ENCODE peak calls at places on chromosome 11, in six cellular contexts. Q, K, W, S, J and N are unnamed samples. For H3K4me1, the result is how much of the 10 kb centered on the place peaks cover.

GRCh38 chr11:57640068-57640800 is 9.5 kb downstream of the YPEL4 start:
- DNase-seq in Q (no peak), K (no peak), W (no peak), S (no peak), J (no peak), N (no peak)

GRCh38 chr11:133531450-133531849 is 851 bp downstream of the OPCML start:
- DNase-seq in Q (no peak), K (no peak), W (no peak), S (no peak), J (no peak), N (no peak)

GRCh38 chr11:68418671-68419070 is 41.9 kb upstream of the PPP6R3 start:
- DNase-seq in Q (no peak), K (no peak), W (no peak), S (no peak), J (no peak), N (no peak)

GRCh38 chr11:61784506-61784805 is 7.9 kb downstream of the TMEM258 start:
- DNase-seq in Q (no peak), K (no peak), W (no peak), S (no peak), J (no peak), N (no peak)

GRCh38 chr11:82631722-82632630 is 101.7 kb downstream of the FAM181B start:
- DNase-seq in Q (no peak), K (no peak), W (no peak), S (peak), J (no peak), N (no peak)

GRCh38 chr11:71425851-71426250 is 22.3 kb downstream of the DHCR7 start:
- DNase-seq in Q (no peak), K (no peak), W (no peak), S (no peak), J (no peak), N (no peak)

GRCh38 chr11:70281114-70281729 is 10.7 kb downstream of the PPFIA1 start:
- DNase-seq in Q (no peak), K (no peak), W (no peak), S (no peak), J (no peak), N (no peak)

GRCh38 chr11:64268687-64269379 is 15.6 kb downstream of the BAD start:
- DNase-seq in Q (no peak), K (no peak), W (peak), S (no peak), J (peak), N (no peak)

GRCh38 chr11:101508370-101508769 is 75.4 kb downstream of the TRPC6 start:
- DNase-seq in Q (no peak), K (no peak), W (no peak), S (no peak), J (no peak), N (no peak)

GRCh38 chr11:102390667-102391449 is 43.8 kb downstream of the BIRC2 start:
- DNase-seq in Q (peak), K (peak), W (peak), S (no peak), J (peak), N (peak)

GRCh38 chr11:1290052-1291040 is 19.1 kb downstream of the TOLLIP start:
- DNase-seq in Q (no peak), K (no peak), W (no peak), S (no peak), J (no peak), N (no peak)

GRCh38 chr11:47099213-47099917 is 77.3 kb downstream of the ARFGAP2 start:
- DNase-seq in Q (no peak), K (no peak), W (no peak), S (no peak), J (peak), N (no peak)
- TF ChIP-seq ZNF274 in Q (no peak), K (no peak), W (no peak), S (no peak), J (no peak), N (no peak)

GRCh38 chr11:18615628-18616392 is 16.2 kb downstream of the MISFA start:
- DNase-seq in Q (no peak), K (no peak), W (no peak), S (peak), J (no peak), N (no peak)

GRCh38 chr11:18614667-18615066 is 15.1 kb downstream of the MISFA start:
- DNase-seq in Q (no peak), K (no peak), W (no peak), S (no peak), J (no peak), N (no peak)

GRCh38 chr11:18618341-18619025 is 15.7 kb downstream of the SPTY2D1 start:
- DNase-seq in Q (no peak), K (no peak), W (no peak), S (no peak), J (no peak), N (no peak)

GRCh38 chr11:18612394-18612793 is 12.8 kb downstream of the MISFA start:
- DNase-seq in Q (no peak), K (no peak), W (no peak), S (no peak), J (no peak), N (no peak)

DNA sequence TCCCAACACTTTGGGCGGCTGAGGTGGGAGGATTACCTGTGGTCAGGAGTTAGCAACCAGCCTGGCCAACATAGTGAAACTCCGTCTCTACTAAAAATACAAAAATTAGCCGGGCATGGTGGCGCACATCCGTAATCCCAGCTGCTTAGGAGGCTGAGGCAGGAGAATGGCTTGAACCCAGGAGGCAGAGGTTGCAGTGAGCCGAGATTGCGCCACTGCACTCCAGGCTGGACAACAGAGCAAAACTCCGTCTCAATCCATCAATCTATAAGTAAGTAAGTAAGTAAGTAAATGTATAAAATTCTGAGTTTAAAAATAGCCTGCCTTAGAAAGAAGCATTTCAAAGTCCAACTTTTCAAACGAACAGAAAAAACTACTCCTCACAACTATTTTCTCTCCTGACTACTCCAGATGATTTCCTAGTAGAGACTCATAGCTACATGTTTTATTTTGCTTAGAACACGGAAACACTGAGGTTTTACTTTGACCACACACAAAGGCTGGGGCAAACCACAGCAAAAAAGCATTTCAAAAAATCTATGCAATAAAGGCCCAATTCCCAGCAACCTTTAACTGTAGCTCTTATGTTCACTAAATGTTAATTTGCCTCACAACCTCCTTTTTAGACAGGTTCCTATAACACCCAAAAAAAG is 16.3 kb downstream of the SPTY2D1 start:
- DNase-seq in Q (no peak), K (no peak), W (no peak), S (peak), J (no peak), N (no peak)
- TF ChIP-seq YY1 in Q (no peak), K (no peak), W (no peak), S (no peak), J (no peak), N (no peak)

GRCh38 chr11:65853249-65853979 is 4.6 kb downstream of the CFL1 start:
- DNase-seq in Q (no peak), K (no peak), W (no peak), S (no peak), J (no peak), N (peak)

GRCh38 chr11:65854871-65855837 is 2.8 kb downstream of the CFL1 start:
- DNase-seq in Q (no peak), K (no peak), W (no peak), S (no peak), J (no peak), N (no peak)

GRCh38 chr11:65852508-65853248 is 5.3 kb downstream of the CFL1 start:
- DNase-seq in Q (no peak), K (no peak), W (peak), S (no peak), J (no peak), N (no peak)

GRCh38 chr11:65855927-65856363 is 2.0 kb downstream of the CFL1 start:
- DNase-seq in Q (no peak), K (no peak), W (no peak), S (no peak), J (no peak), N (no peak)

DNA sequence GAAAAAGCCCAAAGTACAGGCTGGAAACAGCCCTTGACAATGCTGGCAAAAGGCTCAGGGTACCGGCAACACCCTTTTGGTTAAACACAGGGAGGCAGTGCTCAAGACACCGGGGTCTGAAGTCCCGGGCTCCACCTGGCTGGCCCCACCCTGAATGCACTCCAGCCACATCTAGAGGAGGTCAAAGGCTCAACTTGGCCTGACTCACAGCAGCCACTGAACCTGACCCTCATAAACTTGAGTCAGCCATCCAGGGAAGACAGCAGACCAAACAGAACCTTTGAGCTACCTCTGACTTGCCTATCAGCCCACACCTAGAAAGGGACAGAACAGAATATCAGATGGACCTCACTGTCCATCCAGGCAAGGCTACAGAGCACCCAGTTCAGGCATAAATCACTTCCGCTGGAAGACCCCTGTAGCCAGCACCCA is 3.8 kb downstream of the CFL1 start:
- DNase-seq in Q (no peak), K (no peak), W (no peak), S (no peak), J (peak), N (no peak)
- H3K4me1 ChIP-seq in Q (under half), K (under half), W (under half), S (under half), J (half or more), N (under half)

GRCh38 chr11:95534809-95535208 is 254.8 kb downstream of the FAM76B start:
- DNase-seq in Q (no peak), K (no peak), W (no peak), S (no peak), J (no peak), N (no peak)

GRCh38 chr11:95536049-95536448 is 253.5 kb downstream of the FAM76B start:
- DNase-seq in Q (no peak), K (no peak), W (no peak), S (no peak), J (no peak), N (no peak)

GRCh38 chr11:95531116-95531515 is 258.5 kb downstream of the FAM76B start:
- DNase-seq in Q (no peak), K (no peak), W (no peak), S (no peak), J (no peak), N (no peak)
- TF ChIP-seq ZNF274 in Q (no peak), K (no peak), W (no peak), S (no peak), J (no peak), N (no peak)

GRCh38 chr11:67264886-67265632 is 1.2 kb upstream of the GRK2 start:
- DNase-seq in Q (no peak), K (no peak), W (no peak), S (no peak), J (no peak), N (no peak)

GRCh38 chr11:67261942-67262681 is 4.2 kb upstream of the GRK2 start:
- DNase-seq in Q (no peak), K (no peak), W (no peak), S (no peak), J (no peak), N (no peak)

GRCh38 chr11:67261635-67261941 is 4.7 kb upstream of the GRK2 start:
- DNase-seq in Q (no peak), K (no peak), W (no peak), S (no peak), J (no peak), N (no peak)

GRCh38 chr11:67264260-67264659 is 2.0 kb upstream of the GRK2 start:
- DNase-seq in Q (no peak), K (no peak), W (no peak), S (no peak), J (no peak), N (no peak)

GRCh38 chr11:67262731-67263675 is 3.3 kb upstream of the GRK2 start:
- DNase-seq in Q (no peak), K (peak), W (peak), S (no peak), J (peak), N (peak)
- TF ChIP-seq YY1 in Q (peak), K (peak), W (no peak), S (peak), J (no peak), N (no peak)

GRCh38 chr11:12239396-12240298 is 129.3 kb downstream of the MICAL2 start:
- DNase-seq in Q (no peak), K (no peak), W (no peak), S (no peak), J (no peak), N (no peak)
- H3K4me1 ChIP-seq in Q (under half), K (under half), W (under half), S (under half), J (under half), N (under half)

GRCh38 chr11:36088234-36088975 is 144.5 kb downstream of the LDLRAD3 start:
- DNase-seq in Q (no peak), K (no peak), W (no peak), S (no peak), J (no peak), N (no peak)
- TF ChIP-seq ZNF274 in Q (no peak), K (no peak), W (no peak), S (no peak), J (no peak), N (no peak)

GRCh38 chr11:119796363-119797060 is 67.5 kb upstream of the NECTIN1 start:
- DNase-seq in Q (no peak), K (no peak), W (no peak), S (no peak), J (no peak), N (no peak)

GRCh38 chr11:119794141-119794665 is 65.2 kb upstream of the NECTIN1 start:
- DNase-seq in Q (no peak), K (no peak), W (no peak), S (no peak), J (no peak), N (no peak)

GRCh38 chr11:119793335-119793984 is 64.5 kb upstream of the NECTIN1 start:
- DNase-seq in Q (no peak), K (no peak), W (no peak), S (no peak), J (no peak), N (no peak)

GRCh38 chr11:119794756-119795155 is 65.8 kb upstream of the NECTIN1 start:
- DNase-seq in Q (no peak), K (no peak), W (no peak), S (no peak), J (no peak), N (no peak)

DNA sequence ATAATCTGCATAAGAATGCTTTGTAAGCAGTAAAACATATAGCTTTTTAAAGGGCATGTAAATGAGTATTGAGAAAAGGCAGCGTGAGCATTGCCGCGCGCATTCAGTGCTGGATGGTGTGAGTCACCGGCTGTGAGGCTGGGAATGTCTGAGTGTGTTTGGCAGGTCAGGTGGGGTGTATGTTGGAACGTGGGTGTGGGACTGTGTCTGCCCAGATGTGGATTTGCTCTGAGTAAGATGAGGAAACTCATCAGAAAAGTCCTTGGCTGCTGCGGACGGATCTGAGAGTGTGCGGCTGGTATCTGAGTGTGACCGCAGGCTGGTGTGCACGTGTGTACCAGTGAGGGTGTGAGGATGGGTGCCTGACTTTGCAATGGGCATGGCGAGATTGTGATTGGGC is 66.2 kb upstream of the NECTIN1 start:
- DNase-seq in Q (no peak), K (no peak), W (no peak), S (no peak), J (no peak), N (no peak)
- TF ChIP-seq YY1 in Q (no peak), K (no peak), W (no peak), S (no peak), J (no peak), N (no peak)

DNA sequence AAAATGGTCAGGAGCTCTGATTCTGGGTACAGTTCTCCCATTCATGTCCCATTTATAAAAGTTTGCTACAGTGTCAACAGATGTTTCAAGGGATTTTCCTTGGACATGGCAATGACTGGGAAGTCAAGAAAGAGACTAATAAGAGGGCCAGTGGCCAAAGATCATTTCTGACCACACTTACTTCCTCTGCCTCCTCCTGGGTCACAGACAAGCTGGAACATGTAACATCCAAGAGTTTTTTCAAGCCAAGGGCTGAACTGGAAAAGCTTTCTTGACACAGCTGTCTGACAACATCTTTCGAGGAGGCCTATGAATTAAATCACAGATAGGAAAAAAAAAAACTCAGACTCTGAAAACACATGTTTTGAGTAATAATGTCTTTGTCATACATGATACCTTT is 8.7 kb downstream of the COMMD9 start:
- DNase-seq in Q (no peak), K (no peak), W (no peak), S (no peak), J (no peak), N (no peak)
- H3K4me1 ChIP-seq in Q (under half), K (under half), W (under half), S (under half), J (under half), N (under half)